ENCODE peak calls at places on chromosomes 11 and 22, in five cellular contexts. One of them, this sample, is unnamed.

GRCh38 chr22:19727310-19728150 is 4.2 kb downstream of the GP1BB start:
- DNase-seq in stimulated activated CD4-positive, alpha-beta T cell treated with anti-CD3 and anti-CD28 coated beads, Interleukin-4, amount 100 ng/mL, for 48 hours: no peak
- DNase-seq in adipocyte: no peak
- DNase-seq in DMS 273 treated with DMSO at 0.1 percent for 48 hours: no peak
- DNase-seq in lower lobe of right lung: no peak
- DNase-seq in this sample: no peak

GRCh38 chr11:66739983-66740382 is 11.0 kb upstream of the SPTBN2 start:
- DNase-seq in adipocyte: no peak
- DNase-seq in DMS 273 treated with DMSO at 0.1 percent for 48 hours: no peak
- DNase-seq in lower lobe of right lung: no peak
- DNase-seq in stimulated activated CD4-positive, alpha-beta T cell treated with anti-CD3 and anti-CD28 coated beads, Interleukin-4, amount 100 ng/mL, for 48 hours: no peak
- DNase-seq in this sample: no peak

GRCh38 chr22:37213218-37213855 is 1.1 kb upstream of the SSTR3 start:
- DNase-seq in lower lobe of right lung: peak; percentile 39
- DNase-seq in DMS 273 treated with DMSO at 0.1 percent for 48 hours: no peak
- DNase-seq in stimulated activated CD4-positive, alpha-beta T cell treated with anti-CD3 and anti-CD28 coated beads, Interleukin-4, amount 100 ng/mL, for 48 hours: no peak
- DNase-seq in adipocyte: no peak
- DNase-seq in this sample: no peak

GRCh38 chr11:47003180-47003877 is 66.8 kb downstream of the CSTPP1 start:
- DNase-seq in DMS 273 treated with DMSO at 0.1 percent for 48 hours: no peak
- DNase-seq in stimulated activated CD4-positive, alpha-beta T cell treated with anti-CD3 and anti-CD28 coated beads, Interleukin-4, amount 100 ng/mL, for 48 hours: peak; percentile 6
- DNase-seq in adipocyte: no peak
- DNase-seq in lower lobe of right lung: no peak
- DNase-seq in this sample: no peak

GRCh38 chr11:119041821-119042514 is 11.3 kb upstream of the SLC37A4 start:
- DNase-seq in DMS 273 treated with DMSO at 0.1 percent for 48 hours: no peak
- DNase-seq in stimulated activated CD4-positive, alpha-beta T cell treated with anti-CD3 and anti-CD28 coated beads, Interleukin-4, amount 100 ng/mL, for 48 hours: no peak
- DNase-seq in adipocyte: no peak
- DNase-seq in lower lobe of right lung: no peak
- DNase-seq in this sample: no peak

GRCh38 chr11:125513705-125514265 is 17.7 kb upstream of the FEZ1 start:
- DNase-seq in adipocyte: no peak
- DNase-seq in stimulated activated CD4-positive, alpha-beta T cell treated with anti-CD3 and anti-CD28 coated beads, Interleukin-4, amount 100 ng/mL, for 48 hours: no peak
- DNase-seq in lower lobe of right lung: no peak
- DNase-seq in DMS 273 treated with DMSO at 0.1 percent for 48 hours: no peak
- DNase-seq in this sample: no peak

GRCh38 chr22:40531951-40532900 is 104.3 kb downstream of the MRTFA start:
- DNase-seq in lower lobe of right lung: no peak
- DNase-seq in adipocyte: peak; percentile 38
- DNase-seq in DMS 273 treated with DMSO at 0.1 percent for 48 hours: no peak
- DNase-seq in stimulated activated CD4-positive, alpha-beta T cell treated with anti-CD3 and anti-CD28 coated beads, Interleukin-4, amount 100 ng/mL, for 48 hours: no peak
- DNase-seq in this sample: no peak

GRCh38 chr11:20599424-20600346 is at the start of gene SLC6A5:
- DNase-seq in DMS 273 treated with DMSO at 0.1 percent for 48 hours: no peak
- DNase-seq in stimulated activated CD4-positive, alpha-beta T cell treated with anti-CD3 and anti-CD28 coated beads, Interleukin-4, amount 100 ng/mL, for 48 hours: peak; percentile 38
- DNase-seq in adipocyte: peak; percentile 52
- DNase-seq in lower lobe of right lung: no peak
- DNase-seq in this sample: no peak

GRCh38 chr11:111086058-111086457 is 159.5 kb upstream of the POU2AF2 start:
- DNase-seq in lower lobe of right lung: no peak
- DNase-seq in stimulated activated CD4-positive, alpha-beta T cell treated with anti-CD3 and anti-CD28 coated beads, Interleukin-4, amount 100 ng/mL, for 48 hours: no peak
- DNase-seq in DMS 273 treated with DMSO at 0.1 percent for 48 hours: no peak
- DNase-seq in adipocyte: no peak
- DNase-seq in this sample: no peak

GRCh38 chr11:2295971-2296912 is 5.5 kb downstream of the C11orf21 start:
- DNase-seq in lower lobe of right lung: no peak
- DNase-seq in stimulated activated CD4-positive, alpha-beta T cell treated with anti-CD3 and anti-CD28 coated beads, Interleukin-4, amount 100 ng/mL, for 48 hours: no peak
- DNase-seq in adipocyte: no peak
- DNase-seq in DMS 273 treated with DMSO at 0.1 percent for 48 hours: no peak
- DNase-seq in this sample: no peak

GRCh38 chr11:113161671-113162589 is 152.5 kb upstream of the TTC12 start:
- DNase-seq in lower lobe of right lung: no peak
- DNase-seq in stimulated activated CD4-positive, alpha-beta T cell treated with anti-CD3 and anti-CD28 coated beads, Interleukin-4, amount 100 ng/mL, for 48 hours: no peak
- DNase-seq in adipocyte: no peak
- DNase-seq in DMS 273 treated with DMSO at 0.1 percent for 48 hours: no peak
- DNase-seq in this sample: no peak

GRCh38 chr11:61380914-61381313 is 11.5 kb upstream of the TMEM216 start:
- DNase-seq in DMS 273 treated with DMSO at 0.1 percent for 48 hours: no peak
- DNase-seq in adipocyte: no peak
- DNase-seq in stimulated activated CD4-positive, alpha-beta T cell treated with anti-CD3 and anti-CD28 coated beads, Interleukin-4, amount 100 ng/mL, for 48 hours: no peak
- DNase-seq in lower lobe of right lung: no peak
- DNase-seq in this sample: no peak

GRCh38 chr11:120830092-120830491 is 193.8 kb upstream of the TBCEL start:
- DNase-seq in lower lobe of right lung: no peak
- DNase-seq in stimulated activated CD4-positive, alpha-beta T cell treated with anti-CD3 and anti-CD28 coated beads, Interleukin-4, amount 100 ng/mL, for 48 hours: no peak
- DNase-seq in DMS 273 treated with DMSO at 0.1 percent for 48 hours: no peak
- DNase-seq in adipocyte: no peak
- DNase-seq in this sample: no peak

GRCh38 chr11:76197332-76197731 is 9.0 kb downstream of the WNT11 start:
- DNase-seq in stimulated activated CD4-positive, alpha-beta T cell treated with anti-CD3 and anti-CD28 coated beads, Interleukin-4, amount 100 ng/mL, for 48 hours: no peak
- DNase-seq in adipocyte: no peak
- DNase-seq in lower lobe of right lung: no peak
- DNase-seq in DMS 273 treated with DMSO at 0.1 percent for 48 hours: no peak
- DNase-seq in this sample: no peak

GRCh38 chr11:72349616-72350218 is 84.6 kb downstream of the CLPB start:
- DNase-seq in lower lobe of right lung: no peak
- DNase-seq in adipocyte: no peak
- DNase-seq in DMS 273 treated with DMSO at 0.1 percent for 48 hours: no peak
- DNase-seq in stimulated activated CD4-positive, alpha-beta T cell treated with anti-CD3 and anti-CD28 coated beads, Interleukin-4, amount 100 ng/mL, for 48 hours: no peak
- DNase-seq in this sample: no peak

GRCh38 chr11:80844110-80844509 is 1403.3 kb upstream of the TENM4 start:
- DNase-seq in adipocyte: no peak
- DNase-seq in lower lobe of right lung: no peak
- DNase-seq in stimulated activated CD4-positive, alpha-beta T cell treated with anti-CD3 and anti-CD28 coated beads, Interleukin-4, amount 100 ng/mL, for 48 hours: no peak
- DNase-seq in DMS 273 treated with DMSO at 0.1 percent for 48 hours: no peak
- DNase-seq in this sample: no peak

GRCh38 chr11:69821511-69822040 is 2.4 kb upstream of the FGF3 start:
- DNase-seq in DMS 273 treated with DMSO at 0.1 percent for 48 hours: no peak
- DNase-seq in stimulated activated CD4-positive, alpha-beta T cell treated with anti-CD3 and anti-CD28 coated beads, Interleukin-4, amount 100 ng/mL, for 48 hours: no peak
- DNase-seq in adipocyte: no peak
- DNase-seq in lower lobe of right lung: no peak
- DNase-seq in this sample: no peak

GRCh38 chr22:24217384-24217783 is 27.5 kb downstream of the GGT5 start:
- DNase-seq in stimulated activated CD4-positive, alpha-beta T cell treated with anti-CD3 and anti-CD28 coated beads, Interleukin-4, amount 100 ng/mL, for 48 hours: no peak
- DNase-seq in lower lobe of right lung: no peak
- DNase-seq in DMS 273 treated with DMSO at 0.1 percent for 48 hours: no peak
- DNase-seq in adipocyte: no peak
- DNase-seq in this sample: no peak

GRCh38 chr11:27397619-27398412 is 34.8 kb upstream of the CCDC34 start:
- DNase-seq in lower lobe of right lung: no peak
- DNase-seq in stimulated activated CD4-positive, alpha-beta T cell treated with anti-CD3 and anti-CD28 coated beads, Interleukin-4, amount 100 ng/mL, for 48 hours: no peak
- DNase-seq in DMS 273 treated with DMSO at 0.1 percent for 48 hours: peak; percentile 59
- DNase-seq in adipocyte: no peak
- DNase-seq in this sample: no peak

GRCh38 chr22:32312748-32313147 is 44.9 kb upstream of the RFPL3 start:
- DNase-seq in stimulated activated CD4-positive, alpha-beta T cell treated with anti-CD3 and anti-CD28 coated beads, Interleukin-4, amount 100 ng/mL, for 48 hours: no peak
- DNase-seq in lower lobe of right lung: no peak
- DNase-seq in DMS 273 treated with DMSO at 0.1 percent for 48 hours: no peak
- DNase-seq in adipocyte: no peak
- DNase-seq in this sample: no peak

GRCh38 chr11:68128682-68129327 is 7.6 kb upstream of the CHKA start:
- DNase-seq in DMS 273 treated with DMSO at 0.1 percent for 48 hours: no peak
- DNase-seq in lower lobe of right lung: peak; percentile 73
- DNase-seq in stimulated activated CD4-positive, alpha-beta T cell treated with anti-CD3 and anti-CD28 coated beads, Interleukin-4, amount 100 ng/mL, for 48 hours: no peak
- DNase-seq in adipocyte: peak; percentile 38
- DNase-seq in this sample: no peak

GRCh38 chr11:126489791-126490190 is 134.3 kb downstream of the ST3GAL4 start:
- DNase-seq in lower lobe of right lung: no peak
- DNase-seq in stimulated activated CD4-positive, alpha-beta T cell treated with anti-CD3 and anti-CD28 coated beads, Interleukin-4, amount 100 ng/mL, for 48 hours: no peak
- DNase-seq in adipocyte: no peak
- DNase-seq in DMS 273 treated with DMSO at 0.1 percent for 48 hours: no peak
- DNase-seq in this sample: no peak